ENCODE peak calls at places on chromosome 7, in four cellular contexts. One of them, this sample, is unnamed.

GRCh38 chr7:28481131-28481926 is 69.0 kb downstream of the CREB5 start:
- DNase-seq in gastrocnemius medialis: no peak
- DNase-seq in CD8-positive, alpha-beta T cell: no peak
- DNase-seq in brain microvascular endothelial cell: peak
- DNase-seq in this sample: peak

GRCh38 chr7:116810267-116811116 is 51.9 kb upstream of the CAPZA2 start:
- DNase-seq in CD8-positive, alpha-beta T cell: no peak
- DNase-seq in brain microvascular endothelial cell: no peak
- DNase-seq in gastrocnemius medialis: no peak
- DNase-seq in this sample: no peak

GRCh38 chr7:135509589-135509838 is 388 bp downstream of the CNOT4 start:
- DNase-seq in CD8-positive, alpha-beta T cell: no peak
- DNase-seq in gastrocnemius medialis: no peak
- DNase-seq in brain microvascular endothelial cell: no peak
- DNase-seq in this sample: no peak

GRCh38 chr7:116223598-116223997 is 13.3 kb downstream of the TES start:
- DNase-seq in CD8-positive, alpha-beta T cell: no peak
- DNase-seq in brain microvascular endothelial cell: no peak
- DNase-seq in gastrocnemius medialis: no peak
- DNase-seq in this sample: no peak

GRCh38 chr7:6226194-6226799 is 46.1 kb downstream of the CYTH3 start:
- DNase-seq in gastrocnemius medialis: no peak
- DNase-seq in CD8-positive, alpha-beta T cell: no peak
- DNase-seq in brain microvascular endothelial cell: no peak
- DNase-seq in this sample: no peak

GRCh38 chr7:2279873-2280272 is 34.4 kb downstream of the SNX8 start:
- DNase-seq in gastrocnemius medialis: no peak
- DNase-seq in CD8-positive, alpha-beta T cell: no peak
- DNase-seq in brain microvascular endothelial cell: no peak
- DNase-seq in this sample: no peak

GRCh38 chr7:158369866-158370265 is 217.8 kb downstream of the PTPRN2 start:
- DNase-seq in CD8-positive, alpha-beta T cell: no peak
- DNase-seq in gastrocnemius medialis: no peak
- DNase-seq in brain microvascular endothelial cell: no peak
- DNase-seq in this sample: no peak

GRCh38 chr7:121113288-121113687 is 124.8 kb downstream of the CPED1 start:
- DNase-seq in gastrocnemius medialis: no peak
- DNase-seq in CD8-positive, alpha-beta T cell: no peak
- DNase-seq in brain microvascular endothelial cell: peak
- DNase-seq in this sample: no peak

GRCh38 chr7:99362801-99363200 is 11.7 kb upstream of the ARPC1B start:
- DNase-seq in gastrocnemius medialis: no peak
- DNase-seq in CD8-positive, alpha-beta T cell: no peak
- DNase-seq in brain microvascular endothelial cell: peak
- DNase-seq in this sample: no peak

GRCh38 chr7:131222171-131222570 is 105.5 kb upstream of the MKLN1 start:
- DNase-seq in brain microvascular endothelial cell: no peak
- DNase-seq in gastrocnemius medialis: no peak
- DNase-seq in CD8-positive, alpha-beta T cell: no peak
- DNase-seq in this sample: no peak
- TF ChIP-seq CTCF in brain microvascular endothelial cell: peak
- TF ChIP-seq CTCF in gastrocnemius medialis: no peak
- TF ChIP-seq CTCF in CD8-positive, alpha-beta T cell: no peak
- TF ChIP-seq CTCF in this sample: no peak

GRCh38 chr7:112452102-112452888 is 2.0 kb downstream of the IFRD1 start:
- DNase-seq in gastrocnemius medialis: peak
- DNase-seq in CD8-positive, alpha-beta T cell: no peak
- DNase-seq in brain microvascular endothelial cell: peak
- DNase-seq in this sample: peak
- TF ChIP-seq CTCF in gastrocnemius medialis: no peak
- TF ChIP-seq CTCF in CD8-positive, alpha-beta T cell: no peak
- TF ChIP-seq CTCF in brain microvascular endothelial cell: peak
- TF ChIP-seq CTCF in this sample: no peak

DNA sequence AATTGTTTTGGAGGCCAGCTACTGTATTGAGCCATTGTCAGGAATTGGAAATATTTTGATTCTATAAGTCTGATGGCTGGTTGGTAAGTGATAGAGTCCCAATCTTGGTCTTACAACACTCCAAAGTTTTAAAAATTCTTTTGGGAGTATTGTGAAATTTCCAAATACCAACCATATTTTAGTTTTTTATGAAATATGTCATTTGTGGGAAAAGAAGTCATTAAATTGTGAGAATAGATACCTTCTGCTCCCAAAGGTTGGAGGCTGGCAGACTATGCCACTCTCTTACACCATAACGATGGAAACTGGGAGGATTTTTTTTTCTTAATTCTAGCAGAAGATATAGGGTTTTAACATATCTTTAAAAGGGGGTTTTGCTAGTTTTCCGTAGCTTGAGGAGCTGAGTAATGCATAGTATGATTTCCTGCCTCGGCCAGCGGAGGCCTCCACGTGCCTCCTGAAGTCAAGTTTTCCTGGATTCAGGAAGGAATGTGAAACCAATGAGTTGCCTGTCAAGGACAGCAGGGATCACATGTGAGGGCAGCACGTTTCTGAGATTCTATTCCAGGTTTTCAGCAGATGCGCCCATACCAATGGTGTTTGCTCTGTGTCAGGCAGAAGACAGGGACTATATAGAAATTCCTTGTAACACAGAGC is 92.2 kb upstream of the LAMB4 start:
- DNase-seq in gastrocnemius medialis: no peak
- DNase-seq in CD8-positive, alpha-beta T cell: no peak
- DNase-seq in brain microvascular endothelial cell: peak
- DNase-seq in this sample: no peak
- TF ChIP-seq CTCF in gastrocnemius medialis: no peak
- TF ChIP-seq CTCF in CD8-positive, alpha-beta T cell: no peak
- TF ChIP-seq CTCF in brain microvascular endothelial cell: peak
- TF ChIP-seq CTCF in this sample: no peak

GRCh38 chr7:86814980-86815379 is 171.3 kb downstream of the GRM3 start:
- DNase-seq in CD8-positive, alpha-beta T cell: no peak
- DNase-seq in brain microvascular endothelial cell: no peak
- DNase-seq in gastrocnemius medialis: no peak
- DNase-seq in this sample: peak
- TF ChIP-seq CTCF in CD8-positive, alpha-beta T cell: no peak
- TF ChIP-seq CTCF in brain microvascular endothelial cell: peak
- TF ChIP-seq CTCF in gastrocnemius medialis: no peak
- TF ChIP-seq CTCF in this sample: peak

DNA sequence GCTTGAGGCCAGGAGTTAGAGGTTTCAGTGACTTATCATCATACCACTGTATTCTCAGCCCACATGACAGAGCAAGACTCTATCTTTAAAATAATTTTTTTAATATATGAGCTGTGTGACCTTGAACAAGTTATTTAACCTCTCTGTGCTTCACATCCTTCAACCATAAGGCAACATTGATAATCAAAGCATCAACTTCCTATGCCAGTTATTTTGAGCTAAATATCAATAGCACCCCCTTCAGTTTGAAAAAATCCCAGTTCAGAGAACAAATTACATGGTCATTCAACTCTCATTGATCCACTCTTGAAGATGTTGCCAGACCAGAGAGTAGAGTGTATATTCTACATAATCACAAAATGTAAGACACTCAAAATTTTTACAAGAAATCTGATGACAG is 53.0 kb downstream of the ASNS start:
- DNase-seq in gastrocnemius medialis: no peak
- DNase-seq in brain microvascular endothelial cell: no peak
- DNase-seq in CD8-positive, alpha-beta T cell: no peak
- DNase-seq in this sample: no peak
- TF ChIP-seq CTCF in gastrocnemius medialis: no peak
- TF ChIP-seq CTCF in brain microvascular endothelial cell: no peak
- TF ChIP-seq CTCF in CD8-positive, alpha-beta T cell: no peak
- TF ChIP-seq CTCF in this sample: no peak

GRCh38 chr7:41826641-41827040 is 123.8 kb upstream of the INHBA start:
- DNase-seq in gastrocnemius medialis: no peak
- DNase-seq in brain microvascular endothelial cell: no peak
- DNase-seq in CD8-positive, alpha-beta T cell: no peak
- DNase-seq in this sample: no peak

GRCh38 chr7:41832936-41833335 is 130.0 kb upstream of the INHBA start:
- DNase-seq in CD8-positive, alpha-beta T cell: no peak
- DNase-seq in brain microvascular endothelial cell: no peak
- DNase-seq in gastrocnemius medialis: no peak
- DNase-seq in this sample: no peak

GRCh38 chr7:41828911-41829310 is 126.0 kb upstream of the INHBA start:
- DNase-seq in brain microvascular endothelial cell: no peak
- DNase-seq in CD8-positive, alpha-beta T cell: no peak
- DNase-seq in gastrocnemius medialis: no peak
- DNase-seq in this sample: no peak

GRCh38 chr7:41825927-41826480 is 123.1 kb upstream of the INHBA start:
- DNase-seq in CD8-positive, alpha-beta T cell: no peak
- DNase-seq in gastrocnemius medialis: no peak
- DNase-seq in brain microvascular endothelial cell: no peak
- DNase-seq in this sample: no peak

DNA sequence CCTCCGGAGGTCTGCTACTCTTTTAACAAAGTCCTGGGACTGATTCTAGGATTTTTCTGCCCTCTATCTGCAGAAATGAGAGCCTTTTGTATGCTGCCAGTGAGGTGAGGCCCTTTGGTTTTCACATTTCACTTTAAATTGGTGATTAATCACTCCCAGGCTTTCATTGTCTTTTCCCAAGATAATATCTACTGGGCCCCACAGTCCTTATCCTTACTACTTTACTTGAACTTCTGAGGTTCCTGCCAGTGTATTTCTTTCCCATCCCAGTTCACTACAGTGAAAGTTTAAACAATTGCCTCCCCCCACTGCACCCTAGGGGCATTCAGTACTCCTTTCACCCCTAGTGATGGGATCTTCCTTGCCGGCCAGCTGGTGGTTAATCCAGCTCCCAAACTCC is 127.4 kb upstream of the INHBA start:
- DNase-seq in gastrocnemius medialis: no peak
- DNase-seq in brain microvascular endothelial cell: no peak
- DNase-seq in CD8-positive, alpha-beta T cell: no peak
- DNase-seq in this sample: no peak
- TF ChIP-seq CTCF in gastrocnemius medialis: no peak
- TF ChIP-seq CTCF in brain microvascular endothelial cell: no peak
- TF ChIP-seq CTCF in CD8-positive, alpha-beta T cell: no peak
- TF ChIP-seq CTCF in this sample: no peak

DNA sequence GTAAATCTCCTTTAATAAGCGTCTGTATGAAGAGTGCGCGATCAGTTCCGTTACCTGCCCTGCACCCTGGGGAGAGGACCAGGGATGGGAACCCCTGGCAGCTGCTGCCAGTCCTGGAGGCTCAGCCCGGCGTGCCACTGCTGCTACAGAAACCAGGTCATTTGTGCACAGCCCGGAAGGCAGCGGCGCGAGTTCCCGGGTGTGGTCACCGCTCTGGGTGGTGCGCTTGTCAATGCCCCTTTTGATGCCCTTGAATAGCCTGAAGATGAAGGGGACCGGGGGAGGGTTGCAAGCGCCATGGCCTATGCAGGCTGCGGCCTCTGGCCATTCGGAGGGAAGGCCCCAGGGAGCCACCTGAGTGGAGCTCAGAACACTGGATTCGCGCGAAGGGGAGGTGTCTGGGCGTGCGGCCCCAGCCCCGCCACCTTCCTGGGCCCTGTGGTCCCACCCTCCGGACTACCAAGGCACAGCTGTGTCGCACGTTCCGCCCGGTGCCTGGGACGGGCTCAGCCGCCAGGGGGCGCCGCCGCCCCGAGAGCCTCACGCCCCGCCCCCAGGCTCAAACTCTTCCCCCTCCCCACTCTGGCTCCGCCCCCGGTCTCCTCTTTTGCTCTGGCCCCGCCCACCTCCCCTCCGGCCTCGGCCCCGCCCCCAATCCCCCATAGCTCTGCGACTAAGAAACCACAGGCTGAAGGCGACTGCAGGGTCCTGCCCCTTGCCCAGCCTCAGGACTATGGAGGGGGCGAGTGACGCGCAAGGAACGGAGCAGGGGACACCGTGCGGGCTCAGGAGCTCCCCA is 16.5 kb downstream of the AP5Z1 start:
- DNase-seq in CD8-positive, alpha-beta T cell: peak
- DNase-seq in gastrocnemius medialis: peak
- DNase-seq in brain microvascular endothelial cell: peak
- DNase-seq in this sample: peak
- TF ChIP-seq CTCF in CD8-positive, alpha-beta T cell: peak
- TF ChIP-seq CTCF in gastrocnemius medialis: peak
- TF ChIP-seq CTCF in brain microvascular endothelial cell: peak
- TF ChIP-seq CTCF in this sample: peak

GRCh38 chr7:22292519-22292918 is 64.4 kb downstream of the RAPGEF5 start:
- DNase-seq in brain microvascular endothelial cell: no peak
- DNase-seq in CD8-positive, alpha-beta T cell: no peak
- DNase-seq in gastrocnemius medialis: no peak
- DNase-seq in this sample: no peak

GRCh38 chr7:22296916-22297315 is 60.0 kb downstream of the RAPGEF5 start:
- DNase-seq in CD8-positive, alpha-beta T cell: no peak
- DNase-seq in gastrocnemius medialis: no peak
- DNase-seq in brain microvascular endothelial cell: no peak
- DNase-seq in this sample: no peak

GRCh38 chr7:22296265-22296566 is 60.7 kb downstream of the RAPGEF5 start:
- DNase-seq in CD8-positive, alpha-beta T cell: no peak
- DNase-seq in gastrocnemius medialis: no peak
- DNase-seq in brain microvascular endothelial cell: no peak
- DNase-seq in this sample: no peak

GRCh38 chr7:22291979-22292378 is 65.0 kb downstream of the RAPGEF5 start:
- DNase-seq in brain microvascular endothelial cell: no peak
- DNase-seq in CD8-positive, alpha-beta T cell: no peak
- DNase-seq in gastrocnemius medialis: no peak
- DNase-seq in this sample: no peak

DNA sequence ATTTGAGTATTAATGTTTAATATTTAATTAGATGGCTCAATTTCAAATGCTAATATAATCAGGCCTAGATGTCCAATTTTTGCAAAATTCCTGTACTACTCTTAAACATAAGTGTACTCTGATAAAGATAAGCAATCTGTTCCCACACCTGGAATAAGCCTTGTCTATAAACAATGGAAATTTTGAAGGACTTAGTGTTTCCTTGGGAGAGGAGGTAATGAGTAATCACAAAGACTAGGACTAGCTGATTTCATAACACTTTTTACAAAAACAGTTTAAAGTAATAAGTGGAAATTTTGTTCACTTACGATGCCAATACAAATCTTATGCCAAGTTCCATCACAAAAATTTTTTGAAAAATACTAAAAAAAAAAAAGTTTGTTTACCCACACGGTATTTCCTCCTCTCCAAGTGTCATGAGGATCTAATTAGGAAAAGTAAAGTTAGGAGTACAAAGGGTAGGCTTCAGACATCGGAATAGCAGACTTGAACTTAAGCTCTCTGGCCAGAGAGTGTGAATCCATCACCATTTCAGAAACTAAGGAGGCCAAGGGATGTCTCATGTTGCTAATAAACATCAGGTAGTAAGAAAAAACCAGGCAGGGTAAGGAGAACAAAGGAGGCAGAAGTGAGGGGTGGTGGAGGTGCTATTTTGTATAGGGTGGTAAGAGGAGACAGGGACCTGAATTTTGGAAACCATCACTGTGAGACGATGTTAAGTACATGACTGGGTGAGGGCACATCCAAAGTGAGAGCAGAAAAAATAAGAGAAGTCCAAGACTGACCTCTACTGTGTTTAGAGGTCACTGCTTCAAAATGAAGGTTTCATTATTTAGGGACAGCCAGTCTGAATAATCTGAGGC is 61.3 kb downstream of the RAPGEF5 start:
- DNase-seq in CD8-positive, alpha-beta T cell: no peak
- DNase-seq in gastrocnemius medialis: no peak
- DNase-seq in brain microvascular endothelial cell: no peak
- DNase-seq in this sample: no peak
- TF ChIP-seq CTCF in CD8-positive, alpha-beta T cell: no peak
- TF ChIP-seq CTCF in gastrocnemius medialis: no peak
- TF ChIP-seq CTCF in brain microvascular endothelial cell: no peak
- TF ChIP-seq CTCF in this sample: no peak